ENCODE peak calls at places on chromosomes 1 and 21, in six cellular contexts. Z is PC-9, M is neural progenitor cell, S is K562, B is hepatocyte, G is H9. W is an unnamed sample.

GRCh38 chr1:67978988-67979516 is 71.4 kb downstream of the DIRAS3 start:
- DNase-seq in M (no peak), G (no peak), Z (no peak), S (no peak), B (no peak), W (no peak)

GRCh38 chr1:205477759-205478247 is 22.0 kb upstream of the BLACAT1 start:
- DNase-seq in M (no peak), B (peak; percentile 53), G (no peak), Z (peak; percentile 92), S (no peak), W (peak; percentile 85)

GRCh38 chr1:152960452-152961044 is 9.9 kb upstream of the SPRR4 start:
- DNase-seq in M (no peak), B (no peak), G (peak; percentile 27), Z (no peak), S (peak; percentile 31), W (no peak)

GRCh38 chr1:196538473-196538872 is 69.8 kb downstream of the KCNT2 start:
- DNase-seq in B (no peak), M (peak; percentile 5), Z (no peak), S (no peak), G (no peak), W (peak; percentile 0)

GRCh38 chr1:84726593-84727275 is 36.5 kb upstream of the SSX2IP start:
- DNase-seq in M (no peak), Z (no peak), S (no peak), G (no peak), B (no peak), W (no peak)

GRCh38 chr1:198143797-198144196 is 13.0 kb upstream of the NEK7 start:
- DNase-seq in S (no peak), B (no peak), Z (no peak), M (no peak), G (no peak), W (no peak)

GRCh38 chr1:247212012-247212411 is 40.2 kb upstream of the ZNF124 start:
- DNase-seq in M (no peak), Z (no peak), G (no peak), B (no peak), S (peak; percentile 32), W (no peak)

GRCh38 chr1:201461783-201462441 is 7.1 kb downstream of the PHLDA3 start:
- DNase-seq in G (no peak), M (no peak), Z (peak; percentile 95), B (peak; percentile 91), S (peak; percentile 89), W (peak; percentile 98)

GRCh38 chr21:16422702-16423101 is 692.9 kb downstream of the USP25 start:
- DNase-seq in M (no peak), S (no peak), B (no peak), G (no peak), Z (no peak), W (no peak)

GRCh38 chr1:159188375-159188788 is 16.3 kb upstream of the ACKR1 start:
- DNase-seq in S (no peak), Z (no peak), G (peak; percentile 96), B (peak; percentile 74), M (peak; percentile 95), W (no peak)

GRCh38 chr1:221274373-221274772 is 395.1 kb downstream of the HLX start:
- DNase-seq in S (no peak), M (peak; percentile 72), B (no peak), G (no peak), Z (no peak), W (no peak)

GRCh38 chr21:41884501-41885030 is 5.4 kb upstream of the PRDM15 start:
- DNase-seq in M (no peak), G (no peak), S (no peak), Z (no peak), B (no peak), W (no peak)

GRCh38 chr1:231193710-231194340 is 32.0 kb downstream of the TRIM67 start:
- DNase-seq in B (no peak), S (no peak), G (no peak), Z (no peak), M (no peak), W (no peak)

GRCh38 chr1:88730132-88730675 is 46.1 kb downstream of the PKN2 start:
- DNase-seq in G (no peak), Z (no peak), B (no peak), S (no peak), M (no peak), W (peak; percentile 1)

GRCh38 chr1:88729297-88729696 is 45.2 kb downstream of the PKN2 start:
- DNase-seq in M (peak; percentile 55), G (no peak), Z (no peak), S (no peak), B (no peak), W (no peak)

GRCh38 chr1:88727205-88727604 is 43.1 kb downstream of the PKN2 start:
- DNase-seq in M (no peak), S (no peak), Z (no peak), G (no peak), B (no peak), W (no peak)

GRCh38 chr1:88731475-88731874 is 47.4 kb downstream of the PKN2 start:
- DNase-seq in M (no peak), B (peak; percentile 71), S (no peak), Z (no peak), G (no peak), W (peak; percentile 83)

GRCh38 chr1:88730995-88731394 is 46.9 kb downstream of the PKN2 start:
- DNase-seq in B (no peak), G (no peak), S (no peak), M (no peak), Z (no peak), W (no peak)
- H3K79me2 ChIP-seq in B (peaks cover 88% of the 10 kb centered on the region), G (peaks cover 8% of the 10 kb centered on the region), S (peaks cover 93% of the 10 kb centered on the region), M (peaks cover 99% of the 10 kb centered on the region), Z (peaks cover 97% of the 10 kb centered on the region), W (peaks cover 80% of the 10 kb centered on the region)

DNA sequence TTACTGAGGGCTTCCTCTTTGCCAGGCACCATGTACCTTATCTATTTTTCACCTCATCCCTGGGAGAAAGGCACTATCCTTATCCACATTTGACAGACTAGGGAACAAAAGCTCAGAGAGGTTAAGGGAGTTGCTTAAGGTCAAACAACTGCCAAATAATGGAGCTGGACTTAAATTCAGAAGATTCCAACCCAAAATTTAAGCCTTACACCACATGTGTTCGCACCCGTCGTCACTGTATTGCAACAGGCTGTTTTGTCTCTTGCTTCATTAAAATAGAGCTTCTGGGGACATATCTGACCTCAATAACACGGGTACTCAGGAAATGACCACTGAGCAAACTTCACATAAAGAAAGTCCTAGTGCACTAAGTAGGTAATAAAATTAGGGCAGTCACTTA is 62.0 kb downstream of the TRABD2B start:
- DNase-seq in M (no peak), G (no peak), S (no peak), Z (no peak), B (no peak), W (peak; percentile 18)
- H3K27ac ChIP-seq in M (no peak overlapping the region), G (no peak overlapping the region), S (no peak overlapping the region), Z (no peak overlapping the region), B (peak overlapping the region; percentile 39), W (no peak overlapping the region)

GRCh38 chr1:27539901-27540861 is 50.2 kb upstream of the WASF2 start:
- DNase-seq in Z (peak; percentile 93), G (no peak), S (no peak), B (no peak), M (no peak), W (peak; percentile 97)
- TF ChIP-seq CTCF in Z (no peak), G (no peak), S (no peak), B (no peak), M (no peak), W (no peak)

GRCh38 chr1:25437672-25438071 is 7.0 kb downstream of the MACO1 start:
- DNase-seq in S (no peak), Z (no peak), B (no peak), G (no peak), M (no peak), W (no peak)

GRCh38 chr1:25432749-25433388 is 2.2 kb downstream of the MACO1 start:
- DNase-seq in B (no peak), M (no peak), G (no peak), Z (no peak), S (no peak), W (no peak)

GRCh38 chr1:25432364-25432719 is 1.6 kb downstream of the MACO1 start:
- DNase-seq in Z (no peak), B (no peak), G (no peak), M (no peak), S (no peak), W (no peak)

GRCh38 chr1:25433389-25434186 is 2.9 kb downstream of the MACO1 start:
- DNase-seq in Z (no peak), M (no peak), B (no peak), S (no peak), G (no peak), W (peak; percentile 85)

DNA sequence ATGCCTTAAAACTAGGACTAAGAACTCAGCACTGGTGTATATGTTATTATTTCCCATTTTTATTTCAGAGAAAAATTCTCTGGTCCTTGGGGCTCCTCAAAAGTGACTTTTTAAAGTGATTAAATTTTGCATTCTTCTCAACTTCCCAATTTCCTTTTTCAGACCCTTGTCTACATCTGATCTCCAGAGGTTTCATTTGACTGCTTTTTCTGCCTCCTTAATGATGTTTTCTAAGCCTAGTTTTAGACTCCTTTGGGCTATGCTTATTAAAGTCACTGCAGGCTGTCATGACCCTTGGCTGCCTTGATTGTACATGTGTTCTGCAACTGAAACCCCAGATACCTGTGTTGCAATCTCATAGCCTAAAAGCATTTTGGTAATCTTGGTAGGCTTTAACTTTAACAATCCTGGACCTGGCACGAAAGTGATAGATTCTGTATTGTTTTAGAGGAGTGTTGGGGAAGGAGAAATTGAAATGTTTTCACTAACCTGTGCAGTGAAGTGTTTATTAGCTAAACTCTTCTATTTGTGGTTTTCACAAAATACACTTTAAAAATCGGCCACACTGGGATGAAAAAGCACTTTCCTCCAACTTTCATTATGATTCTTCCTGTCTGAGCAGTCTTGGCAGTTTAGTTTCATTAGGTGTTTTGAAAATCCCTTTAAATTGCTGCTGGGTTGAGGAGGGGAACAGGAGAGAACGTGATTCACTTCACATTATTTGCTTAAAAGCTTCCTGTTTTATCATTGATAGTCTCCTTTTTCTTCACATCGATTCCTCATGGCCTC is 4.8 kb downstream of the MACO1 start:
- DNase-seq in S (no peak), B (no peak), M (no peak), G (no peak), Z (no peak), W (no peak)
- H3K79me2 ChIP-seq in S (peaks cover 95% of the 10 kb centered on the region), B (peaks cover 92% of the 10 kb centered on the region), M (peaks cover 51% of the 10 kb centered on the region), G (no peaks in the 10 kb centered on the region), Z (peaks cover 19% of the 10 kb centered on the region), W (peaks cover 84% of the 10 kb centered on the region)

GRCh38 chr1:110630770-110631663 is 24.9 kb upstream of the KCNA2 start:
- DNase-seq in S (peak; percentile 87), M (peak; percentile 84), B (peak; percentile 80), G (peak; percentile 88), Z (peak; percentile 63), W (peak; percentile 81)
- H3K27ac ChIP-seq in S (no peak overlapping the region), M (no peak overlapping the region), B (no peak overlapping the region), G (no peak overlapping the region), Z (no peak overlapping the region), W (no peak overlapping the region)

GRCh38 chr1:239455743-239456142 is 69.4 kb downstream of the CHRM3 start:
- DNase-seq in M (no peak), Z (no peak), S (no peak), G (no peak), B (no peak), W (no peak)

GRCh38 chr1:239456788-239457187 is 70.4 kb downstream of the CHRM3 start:
- DNase-seq in B (no peak), M (no peak), S (no peak), G (no peak), Z (no peak), W (no peak)

GRCh38 chr1:239457491-239458488 is 71.4 kb downstream of the CHRM3 start:
- DNase-seq in Z (no peak), M (no peak), S (no peak), G (no peak), B (no peak), W (no peak)
- TF ChIP-seq CTCF in Z (no peak), M (no peak), S (no peak), G (no peak), B (no peak), W (no peak)

W was measured in osteoblast.